ENCODE peak calls at places on chromosomes 16 and 17, in eight cellular contexts. One of them, this sample, is unnamed. For H3K4me1, the result is how much of the 10 kb centered on the place peaks cover.

GRCh38 chr17:27323538-27324212 is 29.8 kb downstream of the WSB1 start:
- DNase-seq in ovary: peak
- DNase-seq in A549: no peak
- DNase-seq in transverse colon: peak
- DNase-seq in stomach: peak
- DNase-seq in upper lobe of left lung: peak
- DNase-seq in H1: no peak
- DNase-seq in body of pancreas: peak
- DNase-seq in this sample: peak

GRCh38 chr16:47787695-47788094 is 326.6 kb downstream of the PHKB start:
- DNase-seq in H1: no peak
- DNase-seq in body of pancreas: no peak
- DNase-seq in upper lobe of left lung: no peak
- DNase-seq in A549: no peak
- DNase-seq in transverse colon: no peak
- DNase-seq in ovary: no peak
- DNase-seq in stomach: no peak
- DNase-seq in this sample: no peak

GRCh38 chr16:84518804-84519341 is 14.4 kb upstream of the MEAK7 start:
- DNase-seq in H1: no peak
- DNase-seq in transverse colon: peak
- DNase-seq in ovary: no peak
- DNase-seq in A549: no peak
- DNase-seq in stomach: no peak
- DNase-seq in body of pancreas: no peak
- DNase-seq in upper lobe of left lung: no peak
- DNase-seq in this sample: no peak

GRCh38 chr16:31354394-31355291 is at the start of gene ITGAX:
- DNase-seq in stomach: peak
- DNase-seq in A549: peak
- DNase-seq in H1: no peak
- DNase-seq in ovary: no peak
- DNase-seq in transverse colon: peak
- DNase-seq in upper lobe of left lung: peak
- DNase-seq in body of pancreas: peak
- DNase-seq in this sample: peak

GRCh38 chr17:8867361-8867981 is at the start of gene PIK3R6:
- DNase-seq in transverse colon: no peak
- DNase-seq in A549: no peak
- DNase-seq in H1: no peak
- DNase-seq in stomach: no peak
- DNase-seq in upper lobe of left lung: no peak
- DNase-seq in ovary: no peak
- DNase-seq in body of pancreas: no peak
- DNase-seq in this sample: no peak

GRCh38 chr17:40350410-40351184 is 13.9 kb downstream of the GJD3 start:
- DNase-seq in stomach: no peak
- DNase-seq in ovary: no peak
- DNase-seq in transverse colon: no peak
- DNase-seq in body of pancreas: no peak
- DNase-seq in upper lobe of left lung: no peak
- DNase-seq in A549: no peak
- DNase-seq in H1: no peak
- DNase-seq in this sample: no peak

GRCh38 chr17:82094931-82095776 is 2.9 kb downstream of the FASN start:
- DNase-seq in body of pancreas: no peak
- DNase-seq in stomach: no peak
- DNase-seq in H1: no peak
- DNase-seq in A549: no peak
- DNase-seq in ovary: peak
- DNase-seq in upper lobe of left lung: peak
- DNase-seq in transverse colon: no peak
- DNase-seq in this sample: no peak

GRCh38 chr17:17416007-17416399 is 60.8 kb upstream of the MED9 start:
- DNase-seq in transverse colon: no peak
- DNase-seq in H1: no peak
- DNase-seq in ovary: no peak
- DNase-seq in body of pancreas: no peak
- DNase-seq in upper lobe of left lung: no peak
- DNase-seq in A549: peak
- DNase-seq in stomach: no peak
- DNase-seq in this sample: no peak

GRCh38 chr16:81073560-81074330 is 3.3 kb downstream of the C16orf46 start:
- DNase-seq in upper lobe of left lung: no peak
- DNase-seq in body of pancreas: no peak
- DNase-seq in ovary: no peak
- DNase-seq in H1: no peak
- DNase-seq in transverse colon: no peak
- DNase-seq in stomach: no peak
- DNase-seq in A549: no peak
- DNase-seq in this sample: no peak

GRCh38 chr16:11129378-11129781 is 126.6 kb downstream of the SOCS1 start:
- DNase-seq in transverse colon: no peak
- DNase-seq in A549: no peak
- DNase-seq in upper lobe of left lung: no peak
- DNase-seq in body of pancreas: no peak
- DNase-seq in stomach: no peak
- DNase-seq in ovary: no peak
- DNase-seq in H1: no peak
- DNase-seq in this sample: no peak
- H3K4me1 ChIP-seq in transverse colon: under half
- H3K4me1 ChIP-seq in A549: under half
- H3K4me1 ChIP-seq in upper lobe of left lung: under half
- H3K4me1 ChIP-seq in body of pancreas: under half
- H3K4me1 ChIP-seq in stomach: half or more
- H3K4me1 ChIP-seq in ovary: under half
- H3K4me1 ChIP-seq in H1: under half
- H3K4me1 ChIP-seq in this sample: under half

DNA sequence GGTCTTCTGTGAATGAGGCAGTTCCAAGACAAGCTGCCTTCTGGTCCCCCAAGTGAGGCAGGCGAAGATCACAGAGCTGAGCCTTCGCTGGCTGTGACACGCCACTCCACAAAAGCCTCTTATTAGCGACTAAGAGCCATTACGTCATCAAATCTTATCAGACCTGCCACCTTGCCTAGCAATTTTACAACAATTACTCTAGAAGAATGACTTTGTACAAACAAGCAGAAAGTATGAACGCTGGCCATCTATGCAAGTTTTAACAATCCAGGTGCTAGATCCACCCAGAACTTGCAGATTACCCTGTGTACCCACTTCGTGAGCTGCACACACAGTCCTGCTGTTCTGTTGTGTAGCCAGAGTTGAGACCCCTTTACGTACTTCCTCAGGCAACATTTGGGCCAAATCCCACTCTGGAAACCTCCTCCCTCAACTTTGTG is 3.8 kb upstream of the ICAM2 start:
- DNase-seq in stomach: no peak
- DNase-seq in upper lobe of left lung: no peak
- DNase-seq in transverse colon: no peak
- DNase-seq in body of pancreas: no peak
- DNase-seq in ovary: no peak
- DNase-seq in A549: no peak
- DNase-seq in H1: no peak
- DNase-seq in this sample: no peak
- H3K27ac ChIP-seq in stomach: peak
- H3K27ac ChIP-seq in upper lobe of left lung: peak
- H3K27ac ChIP-seq in transverse colon: peak
- H3K27ac ChIP-seq in body of pancreas: peak
- H3K27ac ChIP-seq in ovary: no peak
- H3K27ac ChIP-seq in A549: no peak
- H3K27ac ChIP-seq in H1: no peak
- H3K27ac ChIP-seq in this sample: no peak

GRCh38 chr17:47066841-47067682 is 88.0 kb upstream of the RPRML start:
- DNase-seq in body of pancreas: peak
- DNase-seq in upper lobe of left lung: peak
- DNase-seq in H1: peak
- DNase-seq in A549: peak
- DNase-seq in ovary: peak
- DNase-seq in stomach: peak
- DNase-seq in transverse colon: peak
- DNase-seq in this sample: peak
- TF ChIP-seq POLR2A in body of pancreas: peak
- TF ChIP-seq POLR2A in upper lobe of left lung: peak
- TF ChIP-seq POLR2A in H1: peak
- TF ChIP-seq POLR2A in A549: peak
- TF ChIP-seq POLR2A in ovary: peak
- TF ChIP-seq POLR2A in stomach: peak
- TF ChIP-seq POLR2A in transverse colon: peak
- TF ChIP-seq POLR2A in this sample: peak

DNA sequence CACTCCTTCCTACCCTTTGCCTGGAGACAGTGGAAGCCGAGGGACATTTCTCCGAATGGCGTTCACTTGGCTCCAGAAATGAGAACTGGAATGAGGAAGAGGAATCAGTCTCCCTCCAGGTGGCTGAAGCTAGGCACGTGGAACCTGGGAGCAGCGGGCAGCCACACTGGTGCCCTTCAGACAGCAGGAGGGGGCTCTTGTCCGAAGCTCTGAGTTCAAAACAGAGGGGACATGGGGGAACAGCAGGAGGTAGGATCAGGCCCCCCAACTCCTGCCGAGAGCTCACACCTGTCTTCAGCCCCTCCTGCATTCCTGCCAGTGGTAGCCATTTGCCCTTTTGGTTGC is 41.5 kb downstream of the TMEM235 start:
- DNase-seq in transverse colon: no peak
- DNase-seq in A549: no peak
- DNase-seq in upper lobe of left lung: no peak
- DNase-seq in body of pancreas: no peak
- DNase-seq in ovary: no peak
- DNase-seq in stomach: no peak
- DNase-seq in H1: no peak
- DNase-seq in this sample: no peak
- H3K4me1 ChIP-seq in transverse colon: under half
- H3K4me1 ChIP-seq in A549: under half
- H3K4me1 ChIP-seq in upper lobe of left lung: under half
- H3K4me1 ChIP-seq in body of pancreas: under half
- H3K4me1 ChIP-seq in ovary: under half
- H3K4me1 ChIP-seq in stomach: under half
- H3K4me1 ChIP-seq in H1: under half
- H3K4me1 ChIP-seq in this sample: under half

GRCh38 chr16:87199379-87199778 is 117.8 kb downstream of the C16orf95 start:
- DNase-seq in A549: no peak
- DNase-seq in upper lobe of left lung: no peak
- DNase-seq in stomach: no peak
- DNase-seq in body of pancreas: no peak
- DNase-seq in H1: no peak
- DNase-seq in ovary: no peak
- DNase-seq in transverse colon: no peak
- DNase-seq in this sample: no peak

GRCh38 chr16:87199901-87200300 is 117.3 kb downstream of the C16orf95 start:
- DNase-seq in transverse colon: no peak
- DNase-seq in A549: no peak
- DNase-seq in body of pancreas: no peak
- DNase-seq in ovary: no peak
- DNase-seq in H1: no peak
- DNase-seq in upper lobe of left lung: no peak
- DNase-seq in stomach: no peak
- DNase-seq in this sample: no peak

GRCh38 chr16:87201777-87202176 is 115.4 kb downstream of the C16orf95 start:
- DNase-seq in stomach: no peak
- DNase-seq in ovary: no peak
- DNase-seq in H1: no peak
- DNase-seq in transverse colon: no peak
- DNase-seq in body of pancreas: no peak
- DNase-seq in upper lobe of left lung: no peak
- DNase-seq in A549: no peak
- DNase-seq in this sample: no peak

GRCh38 chr16:87201052-87201451 is 116.1 kb downstream of the C16orf95 start:
- DNase-seq in stomach: no peak
- DNase-seq in A549: no peak
- DNase-seq in body of pancreas: peak
- DNase-seq in transverse colon: peak
- DNase-seq in ovary: peak
- DNase-seq in H1: no peak
- DNase-seq in upper lobe of left lung: no peak
- DNase-seq in this sample: no peak

GRCh38 chr16:87200637-87201036 is 116.6 kb downstream of the C16orf95 start:
- DNase-seq in H1: no peak
- DNase-seq in A549: no peak
- DNase-seq in stomach: no peak
- DNase-seq in body of pancreas: no peak
- DNase-seq in ovary: no peak
- DNase-seq in transverse colon: no peak
- DNase-seq in upper lobe of left lung: no peak
- DNase-seq in this sample: no peak
- H3K27ac ChIP-seq in H1: no peak
- H3K27ac ChIP-seq in A549: no peak
- H3K27ac ChIP-seq in stomach: no peak
- H3K27ac ChIP-seq in body of pancreas: no peak
- H3K27ac ChIP-seq in ovary: no peak
- H3K27ac ChIP-seq in transverse colon: no peak
- H3K27ac ChIP-seq in upper lobe of left lung: no peak
- H3K27ac ChIP-seq in this sample: no peak

DNA sequence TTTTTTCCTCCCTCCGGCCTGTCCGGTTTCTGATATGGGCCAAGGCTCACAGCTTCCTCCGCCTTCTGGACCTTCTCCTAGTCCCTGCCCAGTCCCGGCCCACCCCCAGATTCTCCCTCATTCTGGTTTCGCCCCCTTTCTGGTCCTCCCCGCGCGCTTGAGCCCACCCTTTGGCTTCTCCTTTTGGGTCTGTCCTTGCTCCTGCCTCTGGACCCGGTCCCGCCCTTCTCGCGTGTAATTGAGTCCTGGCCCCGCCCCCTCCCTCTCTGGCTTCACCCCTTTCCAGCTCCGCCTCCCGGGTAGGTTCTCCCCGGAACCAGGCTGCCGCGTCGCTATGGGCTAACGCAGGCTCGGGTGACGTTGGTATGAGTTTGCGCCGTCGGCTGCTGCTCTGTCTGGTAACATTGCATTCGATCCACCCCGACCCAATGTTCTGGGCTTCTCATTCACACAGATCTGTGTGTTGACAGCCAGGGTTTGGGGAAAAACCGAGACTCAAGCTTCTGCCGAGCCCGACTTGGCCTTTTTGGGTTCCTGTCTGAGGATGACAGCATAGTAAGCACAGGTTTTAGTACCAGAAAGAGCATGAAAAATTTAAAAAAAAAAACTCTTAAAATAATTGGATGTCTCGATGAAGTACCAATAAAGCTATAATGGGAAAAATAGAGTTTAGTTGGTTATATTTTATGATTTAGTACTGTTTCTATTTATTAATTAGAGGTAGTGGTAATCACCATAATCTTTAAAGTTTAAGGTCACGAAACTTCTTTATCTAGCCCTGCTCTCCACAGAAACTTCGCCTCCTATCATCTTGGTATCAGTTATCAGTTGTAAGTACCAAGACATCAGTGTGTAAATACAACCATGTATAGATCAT is 14.8 kb upstream of the EEF2K start:
- DNase-seq in stomach: peak
- DNase-seq in body of pancreas: peak
- DNase-seq in A549: peak
- DNase-seq in H1: peak
- DNase-seq in ovary: peak
- DNase-seq in upper lobe of left lung: peak
- DNase-seq in transverse colon: peak
- DNase-seq in this sample: peak
- TF ChIP-seq POLR2A in stomach: peak
- TF ChIP-seq POLR2A in body of pancreas: peak
- TF ChIP-seq POLR2A in A549: peak
- TF ChIP-seq POLR2A in H1: no peak
- TF ChIP-seq POLR2A in ovary: peak
- TF ChIP-seq POLR2A in upper lobe of left lung: peak
- TF ChIP-seq POLR2A in transverse colon: peak
- TF ChIP-seq POLR2A in this sample: peak